ENCODE peak calls at places on chromosomes 4 and X, in nine cellular contexts. R is testis, E is mesenchymal stem cell, P is PC-9, A is body of pancreas, Q is NT2/D1, T is DND-41, W is mesendoderm, B is ascending aorta. L is an unnamed sample.

GRCh38 chr4:141395246-141395830 is 174.6 kb downstream of the ZNF330 start:
- DNase-seq in T (no peak), W (no peak), Q (no peak), P (no peak), E (peak; percentile 18), R (no peak), A (no peak), B (no peak), L (no peak)

GRCh38 chrX:23333842-23334535 is 660 bp upstream of the PTCHD1 start:
- DNase-seq in W (peak; percentile 76), E (no peak), P (no peak), B (no peak), Q (no peak), R (peak; percentile 20), T (no peak), A (no peak), L (no peak)

GRCh38 chrX:72705111-72705510 is 9.0 kb downstream of the PHKA1 start:
- DNase-seq in B (no peak), W (no peak), Q (no peak), P (no peak), R (no peak), E (no peak), T (no peak), A (no peak), L (no peak)

GRCh38 chr4:85825937-85826678 is 351.2 kb downstream of the ARHGAP24 start:
- DNase-seq in Q (peak; percentile 62), T (no peak), B (peak; percentile 74), W (peak; percentile 87), A (peak; percentile 62), R (no peak), E (peak; percentile 89), P (no peak), L (peak; percentile 73)

GRCh38 chrX:98350940-98351339 is 1467.2 kb downstream of the RPA4 start:
- DNase-seq in Q (peak; percentile 42), T (no peak), E (no peak), R (no peak), P (no peak), A (no peak), W (peak; percentile 2), B (no peak), L (peak; percentile 71)

GRCh38 chr4:126306152-126306869 is 991.6 kb downstream of the FAT4 start:
- DNase-seq in W (no peak), B (peak; percentile 73), Q (no peak), P (no peak), A (no peak), R (peak; percentile 28), E (no peak), T (no peak), L (no peak)

GRCh38 chr4:129708776-129709175 is 612.8 kb downstream of the C4orf33 start:
- DNase-seq in W (no peak), T (no peak), Q (no peak), A (no peak), P (no peak), R (no peak), B (no peak), E (no peak), L (no peak)

GRCh38 chr4:21885241-21885640 is 63.3 kb downstream of the KCNIP4 start:
- DNase-seq in A (no peak), T (no peak), B (no peak), E (peak; percentile 21), W (no peak), Q (no peak), R (no peak), P (no peak), L (no peak)

GRCh38 chr4:186557486-186557885 is 2.1 kb upstream of the MTNR1A start:
- DNase-seq in Q (no peak), T (no peak), B (no peak), E (peak; percentile 84), A (no peak), R (no peak), W (no peak), P (no peak), L (no peak)

GRCh38 chr4:119105605-119106004 is 30.0 kb upstream of the MYOZ2 start:
- DNase-seq in A (no peak), T (no peak), E (no peak), R (no peak), P (no peak), W (no peak), Q (no peak), B (no peak), L (no peak)

GRCh38 chr4:184651899-184652298 is 2.4 kb downstream of the PRIMPOL start:
- DNase-seq in T (no peak), A (no peak), P (no peak), E (no peak), R (no peak), W (peak; percentile 27), Q (no peak), B (no peak), L (no peak)

GRCh38 chrX:50436797-50437196 is 33.8 kb downstream of the DGKK start:
- DNase-seq in Q (no peak), W (no peak), P (no peak), A (no peak), R (no peak), T (no peak), B (no peak), E (no peak), L (no peak)

GRCh38 chrX:69412661-69413060 is 91.5 kb upstream of the NALF2 start:
- DNase-seq in R (no peak), A (no peak), Q (no peak), T (no peak), W (no peak), P (no peak), E (no peak), B (no peak), L (no peak)

GRCh38 chr4:154124539-154125255 is 335.8 kb upstream of the SFRP2 start:
- DNase-seq in P (no peak), A (no peak), W (no peak), B (no peak), Q (no peak), R (no peak), T (no peak), E (peak; percentile 91), L (no peak)
- H3K4me1 ChIP-seq in P (no peaks in the 10 kb centered on the region), A (no peaks in the 10 kb centered on the region), W (no peaks in the 10 kb centered on the region), B (no peaks in the 10 kb centered on the region), Q (no peaks in the 10 kb centered on the region), R (no peaks in the 10 kb centered on the region), T (no peaks in the 10 kb centered on the region), E (peaks cover 2% of the 10 kb centered on the region), L (no peaks in the 10 kb centered on the region)

DNA sequence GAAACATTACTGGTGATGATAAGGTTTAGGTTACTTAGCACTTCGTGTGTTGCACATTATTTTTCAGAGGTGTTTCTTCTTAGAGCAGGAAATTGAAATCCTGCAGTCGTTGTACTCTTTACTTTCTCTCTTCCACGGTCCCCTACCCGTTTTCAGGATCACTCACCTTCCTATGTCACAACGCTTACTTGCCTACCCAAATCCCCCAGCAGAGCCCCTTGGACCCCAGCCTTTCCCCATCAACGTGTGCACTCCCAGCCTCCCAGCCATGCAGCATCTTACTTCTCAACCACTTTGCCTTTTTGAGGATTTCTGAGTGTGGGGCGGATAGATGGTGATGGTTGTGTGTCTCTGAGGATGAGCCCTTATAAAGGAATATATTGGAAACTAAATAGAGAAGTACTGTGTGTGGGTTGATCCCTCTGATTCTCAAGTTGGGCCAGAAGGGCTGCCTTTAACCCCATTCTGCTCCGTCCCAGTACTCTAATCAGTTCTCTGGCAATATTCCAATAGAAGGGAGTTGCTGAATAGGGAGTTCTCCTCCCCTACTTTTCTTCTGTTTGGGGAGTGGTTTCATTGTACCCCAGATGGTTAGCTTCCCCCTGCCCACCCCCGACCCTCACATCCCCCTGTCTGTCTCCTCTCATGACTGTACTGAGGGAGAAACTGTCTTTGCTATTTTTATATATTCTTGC is 1.6 kb downstream of the MID2 start:
- DNase-seq in E (peak; percentile 6), R (no peak), A (no peak), W (no peak), Q (no peak), P (no peak), T (no peak), B (no peak), L (no peak)
- H3K4me3 ChIP-seq in E (peak overlapping the region; percentile 58), R (peak overlapping the region; percentile 63), A (no peak overlapping the region), W (no peak overlapping the region), Q (peak overlapping the region; percentile 54), P (peak overlapping the region; percentile 71), T (no peak overlapping the region), B (peak overlapping the region; percentile 57), L (peak overlapping the region; percentile 36)

DNA sequence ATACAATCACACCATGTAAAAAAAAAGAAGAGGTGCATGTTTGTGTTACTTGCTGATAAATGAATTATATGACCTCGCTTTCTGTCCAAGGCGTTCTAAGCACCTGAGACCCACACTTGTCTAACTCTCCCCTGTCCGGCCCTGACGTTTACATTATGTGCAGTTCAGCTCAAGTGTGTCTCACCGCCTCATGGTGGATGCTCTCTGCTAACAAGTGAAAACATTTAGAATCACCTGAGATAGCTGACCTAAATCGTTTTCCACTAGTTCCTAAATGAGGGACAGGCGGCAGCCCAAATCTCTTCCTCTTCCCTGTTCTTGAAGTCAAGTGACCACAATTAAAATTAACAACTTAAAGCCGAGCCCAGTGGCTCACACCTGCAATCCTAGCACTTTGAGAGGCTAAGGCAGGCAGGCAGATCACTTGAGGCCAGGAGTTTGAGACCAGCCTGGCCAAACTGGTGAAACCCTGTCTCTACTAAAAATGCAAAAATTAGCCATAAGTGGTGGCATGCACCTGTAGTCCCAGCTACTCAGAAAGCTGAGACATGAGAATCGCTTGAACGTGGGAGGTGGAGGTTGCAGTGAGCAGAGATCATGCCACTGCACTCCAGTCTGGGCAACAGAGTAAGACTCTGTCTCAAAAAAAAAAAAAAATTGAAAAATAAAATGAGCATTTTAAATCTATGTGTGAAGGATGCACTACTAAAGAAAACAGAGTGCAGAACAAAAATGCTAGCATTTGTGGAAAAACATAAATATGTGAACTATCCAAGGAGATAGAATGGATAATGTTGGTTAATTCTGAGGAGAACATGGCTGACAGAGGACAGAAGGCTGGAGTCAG is 3.9 kb upstream of the TIFA start:
- DNase-seq in T (no peak), A (no peak), P (no peak), B (no peak), W (no peak), Q (no peak), E (no peak), R (no peak), L (no peak)
- H3K4me1 ChIP-seq in T (peaks cover 45% of the 10 kb centered on the region), A (peaks cover 8% of the 10 kb centered on the region), P (no peaks in the 10 kb centered on the region), B (no peaks in the 10 kb centered on the region), W (no peaks in the 10 kb centered on the region), Q (no peaks in the 10 kb centered on the region), E (peaks cover 6% of the 10 kb centered on the region), R (no peaks in the 10 kb centered on the region), L (peaks cover 3% of the 10 kb centered on the region)

DNA sequence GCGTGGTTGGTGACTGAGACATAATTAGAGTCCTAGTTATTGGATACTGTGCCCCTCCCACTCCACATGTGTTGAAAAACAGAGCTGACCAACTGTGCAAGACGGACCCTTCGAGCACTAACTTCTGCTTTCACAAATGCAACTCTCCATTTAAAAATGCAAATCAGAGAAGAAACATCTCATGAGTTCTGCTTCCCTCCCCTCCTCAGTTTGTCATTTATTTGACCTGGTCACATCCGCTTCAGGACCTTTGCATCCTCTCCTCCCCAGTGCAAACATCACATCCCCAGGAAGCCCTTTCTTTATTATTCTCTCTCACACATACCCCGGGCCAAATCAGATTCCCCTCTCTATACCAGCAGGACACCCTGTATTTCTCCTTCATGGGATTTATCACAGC is 38.1 kb upstream of the NOCT start:
- DNase-seq in P (no peak), R (no peak), T (no peak), A (no peak), B (no peak), Q (no peak), W (peak; percentile 55), E (no peak), L (no peak)
- H3K4me3 ChIP-seq in P (no peak overlapping the region), R (no peak overlapping the region), T (no peak overlapping the region), A (no peak overlapping the region), B (no peak overlapping the region), Q (no peak overlapping the region), W (no peak overlapping the region), E (no peak overlapping the region), L (no peak overlapping the region)

L was measured in HAP-1.